ENCODE peak calls at places on chromosome 22, in four cellular contexts. X, I, N and V are unnamed samples.

GRCh38 chr22:24407884-24408283 is 19.5 kb upstream of the ADORA2A start:
- DNase-seq in I (no peak), X (no peak), N (no peak), V (no peak)

GRCh38 chr22:45192701-45193187 is 29.0 kb downstream of the NUP50 start:
- DNase-seq in I (no peak), N (no peak), X (no peak), V (no peak)

GRCh38 chr22:30371981-30372380 is 15.2 kb downstream of the CCDC157 start:
- DNase-seq in N (no peak), I (no peak), X (no peak), V (no peak)

GRCh38 chr22:46584081-46584903 is 35.9 kb upstream of the GRAMD4 start:
- DNase-seq in N (no peak), I (no peak), X (no peak), V (no peak)

GRCh38 chr22:43060213-43060612 is 29.0 kb downstream of the TTLL1 start:
- DNase-seq in N (no peak), X (peak; percentile 54), I (no peak), V (peak; percentile 48)

GRCh38 chr22:44383652-44384562 is 71.2 kb upstream of the SHISAL1 start:
- DNase-seq in N (no peak), X (no peak), I (no peak), V (no peak)

GRCh38 chr22:19764636-19765476 is 4.3 kb downstream of the TBX1 start:
- DNase-seq in N (no peak), X (no peak), I (no peak), V (no peak)

GRCh38 chr22:46390652-46391301 is 55.3 kb downstream of the TRMU start:
- DNase-seq in X (peak; percentile 45), N (peak; percentile 69), I (no peak), V (no peak)

GRCh38 chr22:32322986-32323385 is 34.7 kb upstream of the RFPL3 start:
- DNase-seq in I (no peak), N (no peak), X (no peak), V (no peak)

GRCh38 chr22:28936200-28936599 is 52.8 kb downstream of the ZNRF3 start:
- DNase-seq in I (no peak), N (no peak), X (no peak), V (no peak)

GRCh38 chr22:35330258-35330861 is 30.7 kb downstream of the TOM1 start:
- DNase-seq in I (no peak), N (no peak), X (peak; percentile 80), V (no peak)

GRCh38 chr22:20392983-20393704 is 807 bp upstream of the ZNF74 start:
- DNase-seq in X (no peak), N (no peak), I (no peak), V (no peak)

GRCh38 chr22:29726512-29727247 is 6.9 kb downstream of the CABP7 start:
- DNase-seq in X (no peak), I (no peak), N (no peak), V (no peak)

GRCh38 chr22:41925783-41926460 is 684 bp downstream of the TNFRSF13C start:
- DNase-seq in N (peak; percentile 40), I (peak; percentile 59), X (peak; percentile 87), V (no peak)

GRCh38 chr22:26585104-26585790 is 4.7 kb downstream of the TPST2 start:
- DNase-seq in I (no peak), N (no peak), X (no peak), V (no peak)